ENCODE peak calls at places on chromosomes 1 and 21, in five cellular contexts. One of them, this sample, is unnamed.

GRCh38 chr21:36207577-36208320 is 51.1 kb downstream of the DOP1B start:
- DNase-seq in K562: no peak
- DNase-seq in A549: no peak
- DNase-seq in GM12878: no peak
- DNase-seq in HepG2: no peak
- DNase-seq in this sample: no peak

GRCh38 chr21:33011462-33011861 is 14.3 kb upstream of the OLIG2 start:
- DNase-seq in K562: no peak
- DNase-seq in HepG2: peak
- DNase-seq in GM12878: no peak
- DNase-seq in A549: peak
- DNase-seq in this sample: no peak

GRCh38 chr1:27602510-27603319 is 1.2 kb downstream of the AHDC1 start:
- DNase-seq in K562: peak
- DNase-seq in HepG2: no peak
- DNase-seq in A549: peak
- DNase-seq in GM12878: no peak
- DNase-seq in this sample: peak

GRCh38 chr21:32562426-32562825 is 22.9 kb downstream of the TCP10L start:
- DNase-seq in A549: no peak
- DNase-seq in HepG2: no peak
- DNase-seq in GM12878: no peak
- DNase-seq in K562: peak
- DNase-seq in this sample: peak

GRCh38 chr1:179775009-179775408 is 31.9 kb downstream of the FAM163A start:
- DNase-seq in GM12878: no peak
- DNase-seq in A549: no peak
- DNase-seq in K562: peak
- DNase-seq in HepG2: peak
- DNase-seq in this sample: no peak

GRCh38 chr1:27102707-27103468 is 52.0 kb downstream of the SLC9A1 start:
- DNase-seq in GM12878: no peak
- DNase-seq in K562: peak
- DNase-seq in HepG2: peak
- DNase-seq in A549: peak
- DNase-seq in this sample: peak

GRCh38 chr1:198605426-198605825 is 33.4 kb upstream of the PTPRC start:
- DNase-seq in GM12878: no peak
- DNase-seq in A549: no peak
- DNase-seq in K562: no peak
- DNase-seq in HepG2: no peak
- DNase-seq in this sample: peak

GRCh38 chr21:30839304-30839703 is 9.7 kb upstream of the KRTAP7-1 start:
- DNase-seq in HepG2: peak
- DNase-seq in A549: no peak
- DNase-seq in K562: peak
- DNase-seq in GM12878: no peak
- DNase-seq in this sample: peak

GRCh38 chr1:207007352-207008033 is 25.1 kb downstream of the C1orf116 start:
- DNase-seq in A549: peak
- DNase-seq in K562: no peak
- DNase-seq in GM12878: no peak
- DNase-seq in HepG2: peak
- DNase-seq in this sample: no peak

GRCh38 chr21:31537872-31538576 is 121.5 kb upstream of the SOD1 start:
- DNase-seq in GM12878: no peak
- DNase-seq in HepG2: no peak
- DNase-seq in A549: no peak
- DNase-seq in K562: peak
- DNase-seq in this sample: peak

GRCh38 chr1:21927531-21928237 is 9.4 kb downstream of the HSPG2 start:
- DNase-seq in A549: no peak
- DNase-seq in GM12878: no peak
- DNase-seq in K562: no peak
- DNase-seq in HepG2: peak
- DNase-seq in this sample: no peak

GRCh38 chr1:237152506-237153335 is 110.7 kb downstream of the RYR2 start:
- DNase-seq in A549: no peak
- DNase-seq in HepG2: no peak
- DNase-seq in K562: no peak
- DNase-seq in GM12878: no peak
- DNase-seq in this sample: no peak

GRCh38 chr21:35478096-35479080 is 429.3 kb upstream of the RUNX1 start:
- DNase-seq in GM12878: no peak
- DNase-seq in K562: no peak
- DNase-seq in HepG2: no peak
- DNase-seq in A549: no peak
- DNase-seq in this sample: no peak

GRCh38 chr1:171919891-171920887 is 78.9 kb downstream of the DNM3 start:
- DNase-seq in GM12878: no peak
- DNase-seq in A549: no peak
- DNase-seq in HepG2: no peak
- DNase-seq in K562: no peak
- DNase-seq in this sample: no peak

GRCh38 chr1:29969576-29969975 is 733.3 kb downstream of the PTPRU start:
- DNase-seq in K562: no peak
- DNase-seq in GM12878: no peak
- DNase-seq in HepG2: no peak
- DNase-seq in A549: no peak
- DNase-seq in this sample: no peak

GRCh38 chr21:45078371-45078770 is 4.0 kb downstream of the ADARB1 start:
- DNase-seq in HepG2: no peak
- DNase-seq in GM12878: no peak
- DNase-seq in A549: no peak
- DNase-seq in K562: no peak
- DNase-seq in this sample: no peak

GRCh38 chr1:164163291-164163845 is 395.6 kb upstream of the PBX1 start:
- DNase-seq in GM12878: no peak
- DNase-seq in K562: no peak
- DNase-seq in HepG2: no peak
- DNase-seq in A549: no peak
- DNase-seq in this sample: peak

GRCh38 chr1:160096491-160097116 is 1.8 kb downstream of the IGSF8 start:
- DNase-seq in K562: no peak
- DNase-seq in GM12878: no peak
- DNase-seq in A549: no peak
- DNase-seq in HepG2: no peak
- DNase-seq in this sample: no peak

GRCh38 chr1:214402583-214403216 is 121.7 kb downstream of the SMYD2 start:
- DNase-seq in K562: no peak
- DNase-seq in A549: no peak
- DNase-seq in GM12878: no peak
- DNase-seq in HepG2: no peak
- DNase-seq in this sample: no peak

GRCh38 chr21:44723177-44724131 is 12.1 kb upstream of the TSPEAR start:
- DNase-seq in HepG2: no peak
- DNase-seq in A549: no peak
- DNase-seq in K562: no peak
- DNase-seq in GM12878: no peak
- DNase-seq in this sample: peak

GRCh38 chr1:9413143-9413876 is 120.6 kb downstream of the SPSB1 start:
- DNase-seq in HepG2: no peak
- DNase-seq in K562: peak
- DNase-seq in A549: peak
- DNase-seq in GM12878: peak
- DNase-seq in this sample: peak

GRCh38 chr1:20470174-20470573 is 15.8 kb downstream of the CAMK2N1 start:
- DNase-seq in A549: no peak
- DNase-seq in HepG2: no peak
- DNase-seq in GM12878: no peak
- DNase-seq in K562: no peak
- DNase-seq in this sample: no peak

GRCh38 chr1:191152776-191153175 is 675.1 kb upstream of the BRINP3 start:
- DNase-seq in A549: no peak
- DNase-seq in HepG2: no peak
- DNase-seq in GM12878: no peak
- DNase-seq in K562: no peak
- DNase-seq in this sample: no peak

GRCh38 chr1:196558424-196558823 is 49.8 kb downstream of the KCNT2 start:
- DNase-seq in HepG2: no peak
- DNase-seq in A549: peak
- DNase-seq in GM12878: no peak
- DNase-seq in K562: no peak
- DNase-seq in this sample: no peak

GRCh38 chr1:26274801-26275425 is 5.0 kb upstream of the SH3BGRL3 start:
- DNase-seq in GM12878: no peak
- DNase-seq in HepG2: no peak
- DNase-seq in A549: no peak
- DNase-seq in K562: peak
- DNase-seq in this sample: no peak

GRCh38 chr21:42556960-42557359 is 43.3 kb downstream of the SLC37A1 start:
- DNase-seq in GM12878: no peak
- DNase-seq in HepG2: no peak
- DNase-seq in K562: no peak
- DNase-seq in A549: no peak
- DNase-seq in this sample: no peak

GRCh38 chr1:202852163-202852904 is 36.6 kb downstream of the RABIF start:
- DNase-seq in K562: peak
- DNase-seq in A549: peak
- DNase-seq in HepG2: peak
- DNase-seq in GM12878: no peak
- DNase-seq in this sample: peak
- TF ChIP-seq REST in K562: no peak
- TF ChIP-seq REST in A549: no peak
- TF ChIP-seq REST in HepG2: no peak
- TF ChIP-seq REST in GM12878: no peak
- TF ChIP-seq REST in this sample: no peak

GRCh38 chr1:4658643-4659042 is 4.2 kb downstream of the AJAP1 start:
- DNase-seq in GM12878: no peak
- DNase-seq in HepG2: no peak
- DNase-seq in A549: no peak
- DNase-seq in K562: no peak
- DNase-seq in this sample: no peak
- TF ChIP-seq JUNB in GM12878: no peak
- TF ChIP-seq JUNB in HepG2: no peak
- TF ChIP-seq JUNB in A549: no peak
- TF ChIP-seq JUNB in K562: no peak
- TF ChIP-seq JUNB in this sample: no peak

GRCh38 chr1:238451006-238451405 is 560.3 kb upstream of the ZP4 start:
- DNase-seq in K562: no peak
- DNase-seq in A549: no peak
- DNase-seq in GM12878: no peak
- DNase-seq in HepG2: no peak
- DNase-seq in this sample: no peak
- TF ChIP-seq REST in K562: no peak
- TF ChIP-seq REST in A549: no peak
- TF ChIP-seq REST in GM12878: no peak
- TF ChIP-seq REST in HepG2: no peak
- TF ChIP-seq REST in this sample: no peak

GRCh38 chr1:181129771-181130606 is 41.5 kb downstream of the IER5 start:
- DNase-seq in K562: peak
- DNase-seq in GM12878: no peak
- DNase-seq in A549: no peak
- DNase-seq in HepG2: no peak
- DNase-seq in this sample: no peak
- TF ChIP-seq JUNB in K562: no peak
- TF ChIP-seq JUNB in GM12878: peak
- TF ChIP-seq JUNB in A549: no peak
- TF ChIP-seq JUNB in HepG2: no peak
- TF ChIP-seq JUNB in this sample: no peak

GRCh38 chr1:16067127-16067768 is 6.2 kb downstream of the FAM131C start:
- DNase-seq in K562: peak
- DNase-seq in HepG2: peak
- DNase-seq in GM12878: no peak
- DNase-seq in A549: peak
- DNase-seq in this sample: peak
- TF ChIP-seq REST in K562: no peak
- TF ChIP-seq REST in HepG2: no peak
- TF ChIP-seq REST in GM12878: no peak
- TF ChIP-seq REST in A549: no peak
- TF ChIP-seq REST in this sample: no peak

GRCh38 chr1:93338426-93338825 is 7.3 kb upstream of the DR1 start:
- DNase-seq in GM12878: no peak
- DNase-seq in HepG2: no peak
- DNase-seq in A549: peak
- DNase-seq in K562: no peak
- DNase-seq in this sample: no peak
- TF ChIP-seq JUNB in GM12878: no peak
- TF ChIP-seq JUNB in HepG2: no peak
- TF ChIP-seq JUNB in A549: peak
- TF ChIP-seq JUNB in K562: no peak
- TF ChIP-seq JUNB in this sample: no peak

GRCh38 chr1:116268211-116268610 is 104.8 kb upstream of the ATP1A1 start:
- DNase-seq in HepG2: no peak
- DNase-seq in K562: no peak
- DNase-seq in GM12878: no peak
- DNase-seq in A549: peak
- DNase-seq in this sample: no peak
- TF ChIP-seq REST in HepG2: no peak
- TF ChIP-seq REST in K562: no peak
- TF ChIP-seq REST in GM12878: no peak
- TF ChIP-seq REST in A549: no peak
- TF ChIP-seq REST in this sample: no peak

This sample was measured in GM23338.